ENCODE peak calls at places on chromosome 20, in six cellular contexts. A is IMR-90, M is fibroblast of lung, D is thoracic aorta, E is pancreas, U is SK-N-MC. W is an unnamed sample.
A peak's percentile ranks its signal among the peaks of the same experiment; 100 is the strongest.

GRCh38 chr20:43914697-43915208 is at the start of gene TOX2:
- DNase-seq in E (no peak), U (no peak), M (peak; percentile 49), A (no peak), D (no peak), W (peak; percentile 60)

GRCh38 chr20:8627386-8628030 is 441.4 kb upstream of the PLCB4 start:
- DNase-seq in E (no peak), A (peak; percentile 36), U (no peak), D (no peak), M (peak; percentile 4), W (no peak)

GRCh38 chr20:16243470-16243869 is 329.8 kb downstream of the KIF16B start:
- DNase-seq in A (no peak), D (no peak), E (no peak), M (no peak), U (no peak), W (no peak)

GRCh38 chr20:23088891-23089290 is 2.8 kb upstream of the CD93 start:
- DNase-seq in A (no peak), U (no peak), D (no peak), M (no peak), E (no peak), W (no peak)

GRCh38 chr20:46715292-46715756 is 5.9 kb downstream of the SLC2A10 start:
- DNase-seq in U (no peak), A (peak; percentile 80), M (peak; percentile 78), D (no peak), E (no peak), W (peak; percentile 68)

GRCh38 chr20:41509316-41509715 is 108.9 kb downstream of the CHD6 start:
- DNase-seq in M (no peak), A (no peak), E (no peak), U (no peak), D (no peak), W (no peak)

GRCh38 chr20:4018015-4018748 is 2.8 kb upstream of the RNF24 start:
- DNase-seq in M (no peak), D (no peak), U (no peak), A (no peak), E (no peak), W (peak; percentile 53)

GRCh38 chr20:58014628-58015315 is 213.7 kb downstream of the ANKRD60 start:
- DNase-seq in E (no peak), D (no peak), U (no peak), A (no peak), M (no peak), W (no peak)

GRCh38 chr20:23366384-23366783 is 4.4 kb downstream of the GZF1 start:
- DNase-seq in D (no peak), A (no peak), E (no peak), M (peak; percentile 17), U (no peak), W (no peak)

GRCh38 chr20:33772439-33772838 is 38.7 kb upstream of the CHMP4B start:
- DNase-seq in E (no peak), A (no peak), U (no peak), M (no peak), D (no peak), W (no peak)

GRCh38 chr20:33659341-33660034 is 2.6 kb upstream of the C20orf144 start:
- DNase-seq in U (no peak), M (no peak), D (no peak), E (no peak), A (no peak), W (no peak)

GRCh38 chr20:17281478-17281877 is 54.6 kb downstream of the PCSK2 start:
- DNase-seq in D (no peak), A (peak; percentile 19), U (no peak), M (no peak), E (peak; percentile 36), W (peak; percentile 50)

GRCh38 chr20:61765871-61766654 is 299.6 kb downstream of the TAF4 start:
- DNase-seq in E (no peak), A (no peak), M (no peak), D (no peak), U (no peak), W (peak; percentile 46)

GRCh38 chr20:23143098-23143497 is 57.0 kb upstream of the CD93 start:
- DNase-seq in D (peak; percentile 53), A (peak; percentile 85), M (peak; percentile 81), E (no peak), U (no peak), W (peak; percentile 23)

GRCh38 chr20:39259010-39259803 is 297.1 kb downstream of the DHX35 start:
- DNase-seq in A (no peak), M (no peak), E (no peak), U (no peak), D (no peak), W (peak; percentile 23)

GRCh38 chr20:24693466-24694156 is 224.2 kb downstream of the SYNDIG1 start:
- DNase-seq in A (no peak), U (no peak), E (no peak), D (no peak), M (no peak), W (no peak)

GRCh38 chr20:20489054-20489453 is 121.2 kb downstream of the INSM1 start:
- DNase-seq in U (no peak), M (peak; percentile 28), D (no peak), A (peak; percentile 69), E (no peak), W (no peak)

DNA sequence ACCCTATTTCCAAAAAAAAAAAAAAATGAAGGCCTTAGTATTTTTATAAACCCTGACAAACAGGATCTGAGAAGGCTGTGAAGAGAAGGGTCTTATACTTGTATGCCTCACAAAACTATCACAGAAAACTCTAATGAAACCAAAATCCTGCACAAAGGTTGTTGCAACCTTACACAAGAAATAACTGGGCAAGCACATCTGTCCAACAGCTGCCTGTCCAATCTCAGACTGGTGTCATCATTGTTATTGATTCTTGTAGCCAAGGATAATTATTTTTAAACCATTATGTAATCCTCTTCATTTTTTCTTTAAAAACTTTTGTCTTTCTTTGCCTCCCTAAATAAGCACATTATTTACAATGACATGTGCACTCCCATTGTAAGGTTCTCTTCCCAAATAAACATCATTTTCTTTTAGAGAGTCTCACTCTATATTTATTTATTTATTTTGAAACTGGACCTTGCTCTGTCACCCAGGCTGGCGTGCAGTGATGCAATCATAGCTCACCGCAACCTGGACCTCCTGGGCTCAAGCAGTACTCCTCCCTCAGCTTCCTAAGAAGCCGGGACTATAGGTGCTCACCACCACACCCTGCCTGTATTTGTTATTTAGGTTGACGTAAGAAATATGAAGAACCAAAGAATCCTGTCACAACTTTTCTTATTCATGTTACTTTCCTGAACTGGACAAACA is 697.1 kb downstream of the DOK5 start:
- DNase-seq in U (no peak), E (no peak), A (no peak), D (no peak), M (no peak), W (peak; percentile 25)
- H3K9me3 ChIP-seq in U (no peaks in the 10 kb centered on the region), E (no peaks in the 10 kb centered on the region), A (peaks cover 4% of the 10 kb centered on the region), D (no peaks in the 10 kb centered on the region), M (no peaks in the 10 kb centered on the region), W (no peaks in the 10 kb centered on the region)

DNA sequence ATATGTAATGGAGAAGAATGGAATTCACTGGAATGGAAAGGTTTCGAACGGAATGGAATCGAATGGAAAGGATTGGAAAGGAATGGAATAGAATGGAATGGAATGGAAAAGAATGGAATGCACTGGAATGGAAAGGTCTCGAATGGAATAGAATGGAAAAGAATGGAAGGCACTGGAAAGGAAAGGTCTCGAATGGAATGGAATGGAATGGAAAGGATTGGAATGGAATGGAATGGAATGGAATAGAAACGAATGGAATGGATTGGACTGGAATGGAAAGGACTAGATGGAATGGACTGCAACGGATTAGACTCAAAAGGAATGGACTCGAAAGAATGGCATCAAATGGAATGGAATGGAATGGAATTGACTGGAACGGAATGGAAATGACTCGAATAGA is 20.5 kb upstream of the DEFB115 start:
- DNase-seq in D (no peak), U (no peak), M (no peak), E (no peak), A (no peak), W (no peak)
- H3K9me3 ChIP-seq in D (peaks cover 36% of the 10 kb centered on the region), U (peaks cover 6% of the 10 kb centered on the region), M (peaks cover 3% of the 10 kb centered on the region), E (no peaks in the 10 kb centered on the region), A (peaks cover 22% of the 10 kb centered on the region), W (peaks cover 64% of the 10 kb centered on the region)

GRCh38 chr20:36614781-36615557 is 9.4 kb downstream of the RAB5IF start:
- DNase-seq in A (no peak), E (no peak), M (no peak), U (no peak), D (no peak), W (no peak)

GRCh38 chr20:36611625-36612024 is 6.0 kb downstream of the RAB5IF start:
- DNase-seq in D (no peak), A (no peak), M (no peak), E (no peak), U (no peak), W (no peak)

GRCh38 chr20:36613974-36614373 is 8.4 kb downstream of the RAB5IF start:
- DNase-seq in E (peak; percentile 71), M (no peak), A (no peak), D (no peak), U (no peak), W (no peak)
- H3K9me3 ChIP-seq in E (no peaks in the 10 kb centered on the region), M (no peaks in the 10 kb centered on the region), A (no peaks in the 10 kb centered on the region), D (no peaks in the 10 kb centered on the region), U (no peaks in the 10 kb centered on the region), W (no peaks in the 10 kb centered on the region)

GRCh38 chr20:29325304-29325640 is 1932.2 kb upstream of the DEFB115 start:
- DNase-seq in U (no peak), M (no peak), D (no peak), A (no peak), E (no peak), W (no peak)
- H3K9me3 ChIP-seq in U (no peaks in the 10 kb centered on the region), M (no peaks in the 10 kb centered on the region), D (no peaks in the 10 kb centered on the region), A (peaks cover 27% of the 10 kb centered on the region), E (no peaks in the 10 kb centered on the region), W (no peaks in the 10 kb centered on the region)

DNA sequence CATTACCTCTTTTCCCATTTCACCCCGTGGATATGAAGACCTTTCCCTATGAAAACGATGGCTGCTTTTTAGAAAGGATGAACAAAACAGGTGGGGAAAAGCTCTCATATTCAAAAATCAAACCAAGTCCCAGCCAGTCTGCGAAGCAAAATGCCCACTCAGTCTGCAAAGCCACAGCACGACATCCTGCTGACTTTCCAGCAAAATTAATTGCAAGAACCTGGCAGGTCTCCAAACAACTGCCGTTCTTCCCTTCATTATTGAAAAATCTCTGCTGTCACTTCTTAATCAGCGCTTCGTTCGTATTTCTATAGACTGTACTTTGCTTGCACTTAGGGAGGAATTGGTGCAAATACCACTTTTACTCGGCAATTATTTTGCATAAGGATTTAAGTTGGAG is 222.5 kb downstream of the CBLN4 start:
- DNase-seq in M (no peak), E (no peak), U (no peak), D (no peak), A (no peak), W (no peak)
- H3K9me3 ChIP-seq in M (no peaks in the 10 kb centered on the region), E (no peaks in the 10 kb centered on the region), U (no peaks in the 10 kb centered on the region), D (no peaks in the 10 kb centered on the region), A (peaks cover 17% of the 10 kb centered on the region), W (no peaks in the 10 kb centered on the region)

DNA sequence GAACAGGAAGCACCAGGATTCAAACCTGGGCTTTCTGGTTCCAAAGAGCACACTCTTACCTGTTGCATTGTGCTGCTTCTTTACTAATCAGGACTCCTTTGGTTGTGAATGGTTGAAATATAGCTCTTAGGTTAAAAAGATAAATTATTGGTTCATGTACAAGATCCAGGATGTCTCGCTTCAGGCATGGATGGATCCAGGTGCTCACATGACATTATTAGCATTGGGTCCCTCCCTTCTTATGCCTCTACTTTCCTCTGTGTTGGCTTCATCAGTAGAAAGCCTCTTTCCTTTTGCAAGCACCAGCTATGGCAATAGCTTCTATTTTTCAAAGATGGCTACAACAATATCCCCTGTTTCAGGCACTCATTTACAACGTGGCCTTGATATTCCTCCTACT is 217.7 kb upstream of the SULF2 start:
- DNase-seq in A (no peak), U (no peak), D (no peak), E (no peak), M (no peak), W (no peak)
- H3K9me3 ChIP-seq in A (peaks cover 16% of the 10 kb centered on the region), U (no peaks in the 10 kb centered on the region), D (peaks cover 3% of the 10 kb centered on the region), E (no peaks in the 10 kb centered on the region), M (no peaks in the 10 kb centered on the region), W (peaks cover 11% of the 10 kb centered on the region)